ENCODE peak calls at places on chromosome 15, in four cellular contexts. One of them, this sample, is unnamed.
A peak's percentile ranks its signal among the peaks of the same experiment; 100 is the strongest.

GRCh38 chr15:64617727-64618126 is 157.3 kb downstream of the ZNF609 start:
- DNase-seq in CD4-positive, alpha-beta T cell: no peak
- DNase-seq in right cardiac atrium: no peak
- DNase-seq in psoas muscle: no peak
- DNase-seq in this sample: no peak

GRCh38 chr15:90265271-90266060 is at the start of gene NGRN:
- DNase-seq in psoas muscle: peak; percentile 95
- DNase-seq in CD4-positive, alpha-beta T cell: peak; percentile 90
- DNase-seq in right cardiac atrium: peak; percentile 96
- DNase-seq in this sample: peak; percentile 95

GRCh38 chr15:39417351-39417750 is 163.5 kb upstream of the THBS1 start:
- DNase-seq in CD4-positive, alpha-beta T cell: no peak
- DNase-seq in psoas muscle: no peak
- DNase-seq in right cardiac atrium: no peak
- DNase-seq in this sample: no peak

GRCh38 chr15:90869601-90870353 is 1.4 kb downstream of the FURIN start:
- DNase-seq in CD4-positive, alpha-beta T cell: no peak
- DNase-seq in right cardiac atrium: peak; percentile 93
- DNase-seq in psoas muscle: peak; percentile 84
- DNase-seq in this sample: no peak

GRCh38 chr15:43133429-43134156 is at the start of gene TMEM62:
- DNase-seq in psoas muscle: peak; percentile 88
- DNase-seq in CD4-positive, alpha-beta T cell: peak; percentile 26
- DNase-seq in right cardiac atrium: peak; percentile 93
- DNase-seq in this sample: peak; percentile 95

GRCh38 chr15:32855942-32856341 is 138.1 kb downstream of the GREM1 start:
- DNase-seq in right cardiac atrium: no peak
- DNase-seq in CD4-positive, alpha-beta T cell: no peak
- DNase-seq in psoas muscle: no peak
- DNase-seq in this sample: no peak

GRCh38 chr15:50814634-50815033 is 49.1 kb upstream of the SPPL2A start:
- DNase-seq in CD4-positive, alpha-beta T cell: no peak
- DNase-seq in right cardiac atrium: no peak
- DNase-seq in psoas muscle: no peak
- DNase-seq in this sample: no peak

GRCh38 chr15:45333550-45333949 is 44.8 kb downstream of the GATM start:
- DNase-seq in CD4-positive, alpha-beta T cell: no peak
- DNase-seq in right cardiac atrium: peak; percentile 70
- DNase-seq in psoas muscle: peak; percentile 70
- DNase-seq in this sample: no peak

GRCh38 chr15:66730168-66731014 is 28.4 kb downstream of the SMAD6 start:
- DNase-seq in psoas muscle: no peak
- DNase-seq in right cardiac atrium: peak; percentile 24
- DNase-seq in CD4-positive, alpha-beta T cell: no peak
- DNase-seq in this sample: no peak

GRCh38 chr15:79778378-79778990 is 118.3 kb downstream of the MTHFS start:
- DNase-seq in psoas muscle: no peak
- DNase-seq in right cardiac atrium: no peak
- DNase-seq in CD4-positive, alpha-beta T cell: no peak
- DNase-seq in this sample: no peak

GRCh38 chr15:98451268-98451667 is 197.1 kb upstream of the IGF1R start:
- DNase-seq in right cardiac atrium: no peak
- DNase-seq in psoas muscle: no peak
- DNase-seq in CD4-positive, alpha-beta T cell: no peak
- DNase-seq in this sample: no peak

GRCh38 chr15:34851751-34852150 is 56.4 kb upstream of the ACTC1 start:
- DNase-seq in CD4-positive, alpha-beta T cell: no peak
- DNase-seq in psoas muscle: no peak
- DNase-seq in right cardiac atrium: no peak
- DNase-seq in this sample: no peak
- H3K9me3 ChIP-seq in CD4-positive, alpha-beta T cell: no peaks in the 10 kb centered on the region
- H3K9me3 ChIP-seq in psoas muscle: no peaks in the 10 kb centered on the region
- H3K9me3 ChIP-seq in right cardiac atrium: no peaks in the 10 kb centered on the region
- H3K9me3 ChIP-seq in this sample: no peaks in the 10 kb centered on the region

DNA sequence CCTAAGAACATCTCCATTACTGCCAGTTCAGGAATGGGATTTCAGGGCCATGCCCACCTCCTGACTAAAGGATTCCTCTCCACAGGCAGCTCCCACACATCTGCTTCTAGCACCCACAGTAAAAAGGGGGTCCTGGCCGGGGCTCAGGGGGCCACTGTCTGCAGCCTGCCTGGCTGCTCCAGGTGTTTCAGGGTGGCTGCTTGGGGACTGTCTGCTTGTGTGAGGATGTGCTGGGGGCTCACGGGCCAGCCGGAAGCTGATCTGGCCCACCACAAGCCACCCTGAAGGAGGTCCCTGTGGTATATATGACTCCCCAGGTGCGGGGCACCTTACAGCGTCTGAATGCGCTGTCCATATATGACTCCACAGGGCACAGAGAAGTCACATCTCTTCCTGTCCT is 135.4 kb downstream of the NSMCE3 start:
- DNase-seq in CD4-positive, alpha-beta T cell: no peak
- DNase-seq in right cardiac atrium: no peak
- DNase-seq in psoas muscle: no peak
- DNase-seq in this sample: no peak
- H3K9me3 ChIP-seq in CD4-positive, alpha-beta T cell: no peaks in the 10 kb centered on the region
- H3K9me3 ChIP-seq in right cardiac atrium: no peaks in the 10 kb centered on the region
- H3K9me3 ChIP-seq in psoas muscle: no peaks in the 10 kb centered on the region
- H3K9me3 ChIP-seq in this sample: no peaks in the 10 kb centered on the region

DNA sequence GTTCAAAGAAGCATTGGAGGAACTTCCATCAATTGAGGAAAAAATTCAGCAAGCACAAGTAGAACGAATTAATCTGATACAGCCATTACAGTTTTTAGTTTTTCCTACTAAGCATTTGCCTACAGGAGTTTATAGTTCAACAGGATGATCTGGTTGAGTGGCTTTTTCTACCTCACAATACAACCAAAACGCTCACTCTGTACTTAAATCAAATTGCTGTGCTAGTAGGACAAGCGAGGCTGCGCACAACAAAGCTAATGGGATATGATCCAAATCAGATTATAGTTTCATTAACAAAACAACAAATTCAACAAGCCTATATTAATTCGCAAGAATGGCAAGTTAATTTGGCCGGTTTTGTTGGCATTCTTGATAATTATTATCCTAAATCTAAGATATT is 44.2 kb downstream of the ETFA start:
- DNase-seq in CD4-positive, alpha-beta T cell: no peak
- DNase-seq in right cardiac atrium: no peak
- DNase-seq in psoas muscle: no peak
- DNase-seq in this sample: no peak
- H3K9me3 ChIP-seq in CD4-positive, alpha-beta T cell: peaks cover 41% of the 10 kb centered on the region
- H3K9me3 ChIP-seq in right cardiac atrium: no peaks in the 10 kb centered on the region
- H3K9me3 ChIP-seq in psoas muscle: peaks cover 10% of the 10 kb centered on the region
- H3K9me3 ChIP-seq in this sample: no peaks in the 10 kb centered on the region

DNA sequence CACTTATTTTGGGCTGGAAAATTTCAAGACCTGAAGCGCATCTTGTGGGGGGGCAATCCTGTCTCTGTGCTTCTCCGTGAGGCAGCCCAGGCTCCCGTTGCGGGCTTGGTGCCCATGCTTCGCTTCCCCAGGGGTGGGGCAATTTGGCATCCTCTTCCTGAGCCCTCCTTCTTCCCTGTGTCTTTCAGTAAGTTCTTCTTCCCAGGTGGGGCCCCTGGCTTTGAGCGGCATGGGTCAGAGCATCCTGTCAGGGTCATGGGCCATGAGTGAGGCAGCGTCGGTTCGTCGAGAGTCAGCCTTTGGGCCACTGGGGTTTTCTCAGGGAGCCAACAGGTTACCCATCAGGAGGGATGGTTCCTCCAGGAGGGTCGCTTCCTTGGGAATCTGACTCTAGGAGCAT is 200.7 kb downstream of the UBE3A start:
- DNase-seq in right cardiac atrium: peak; percentile 6
- DNase-seq in CD4-positive, alpha-beta T cell: no peak
- DNase-seq in psoas muscle: peak; percentile 25
- DNase-seq in this sample: no peak
- H3K9me3 ChIP-seq in right cardiac atrium: no peaks in the 10 kb centered on the region
- H3K9me3 ChIP-seq in CD4-positive, alpha-beta T cell: no peaks in the 10 kb centered on the region
- H3K9me3 ChIP-seq in psoas muscle: no peaks in the 10 kb centered on the region
- H3K9me3 ChIP-seq in this sample: no peaks in the 10 kb centered on the region

GRCh38 chr15:68818088-68818670 is 2.5 kb downstream of the ANP32A start:
- DNase-seq in right cardiac atrium: peak; percentile 89
- DNase-seq in CD4-positive, alpha-beta T cell: peak; percentile 49
- DNase-seq in psoas muscle: peak; percentile 85
- DNase-seq in this sample: peak; percentile 57

GRCh38 chr15:68816158-68816557 is 4.5 kb downstream of the ANP32A start:
- DNase-seq in psoas muscle: no peak
- DNase-seq in right cardiac atrium: no peak
- DNase-seq in CD4-positive, alpha-beta T cell: no peak
- DNase-seq in this sample: no peak

GRCh38 chr15:68815598-68815997 is 5.1 kb downstream of the ANP32A start:
- DNase-seq in psoas muscle: no peak
- DNase-seq in right cardiac atrium: no peak
- DNase-seq in CD4-positive, alpha-beta T cell: no peak
- DNase-seq in this sample: no peak

GRCh38 chr15:68817304-68818087 is 3.2 kb downstream of the ANP32A start:
- DNase-seq in psoas muscle: peak; percentile 85
- DNase-seq in right cardiac atrium: peak; percentile 90
- DNase-seq in CD4-positive, alpha-beta T cell: peak; percentile 61
- DNase-seq in this sample: peak; percentile 84

DNA sequence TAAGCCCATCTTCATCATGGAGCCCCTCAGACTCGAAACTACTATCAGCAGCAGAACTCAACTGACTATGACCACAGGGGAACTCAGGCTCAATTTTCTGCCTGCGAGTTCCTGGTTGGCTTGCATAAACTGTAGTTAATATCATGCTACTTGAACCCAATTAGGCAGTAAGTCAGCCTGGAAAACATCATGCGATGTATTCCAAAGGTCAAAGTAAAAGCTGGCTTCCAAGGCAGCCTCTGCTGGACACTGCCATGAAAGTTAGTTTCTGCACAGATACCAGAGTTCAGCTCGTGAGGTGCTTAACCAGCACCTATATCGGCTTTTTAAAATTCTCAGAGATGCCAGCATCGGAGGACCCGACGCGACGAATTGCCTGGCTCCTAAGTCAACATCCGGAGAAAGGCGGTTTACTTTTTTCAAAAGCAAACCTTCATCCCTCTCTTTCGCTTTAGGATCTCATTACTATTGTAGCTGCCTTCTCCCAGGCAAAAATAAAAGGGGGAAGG is 3.8 kb downstream of the ANP32A start:
- DNase-seq in psoas muscle: no peak
- DNase-seq in right cardiac atrium: peak; percentile 50
- DNase-seq in CD4-positive, alpha-beta T cell: no peak
- DNase-seq in this sample: no peak
- H3K9me3 ChIP-seq in psoas muscle: no peaks in the 10 kb centered on the region
- H3K9me3 ChIP-seq in right cardiac atrium: no peaks in the 10 kb centered on the region
- H3K9me3 ChIP-seq in CD4-positive, alpha-beta T cell: no peaks in the 10 kb centered on the region
- H3K9me3 ChIP-seq in this sample: no peaks in the 10 kb centered on the region

DNA sequence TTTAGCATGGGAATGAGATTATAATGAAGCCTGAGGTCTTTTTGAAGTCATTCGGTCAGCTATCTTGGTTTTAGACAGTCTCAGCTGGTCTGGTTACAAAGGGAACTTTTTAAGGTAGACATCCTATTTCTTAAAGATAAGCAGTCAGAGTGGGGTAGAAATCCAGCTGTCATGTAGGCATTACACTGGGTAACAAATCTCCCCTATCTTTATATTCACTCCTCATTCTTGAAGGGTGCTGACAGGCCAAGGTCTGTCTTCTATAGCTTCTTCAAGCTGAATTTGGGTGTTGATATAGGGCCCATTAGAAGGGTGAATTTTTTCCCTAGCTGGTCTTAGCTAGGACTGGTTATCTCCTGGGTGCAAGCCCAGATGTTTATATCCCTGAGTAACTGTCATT is 21.2 kb upstream of the NDN start:
- DNase-seq in CD4-positive, alpha-beta T cell: no peak
- DNase-seq in psoas muscle: no peak
- DNase-seq in right cardiac atrium: no peak
- DNase-seq in this sample: no peak
- H3K9me3 ChIP-seq in CD4-positive, alpha-beta T cell: no peaks in the 10 kb centered on the region
- H3K9me3 ChIP-seq in psoas muscle: no peaks in the 10 kb centered on the region
- H3K9me3 ChIP-seq in right cardiac atrium: no peaks in the 10 kb centered on the region
- H3K9me3 ChIP-seq in this sample: no peaks in the 10 kb centered on the region

GRCh38 chr15:27361418-27361817 is 390.4 kb downstream of the GABRG3 start:
- DNase-seq in psoas muscle: no peak
- DNase-seq in CD4-positive, alpha-beta T cell: no peak
- DNase-seq in right cardiac atrium: no peak
- DNase-seq in this sample: no peak

GRCh38 chr15:27353837-27354236 is 382.9 kb downstream of the GABRG3 start:
- DNase-seq in psoas muscle: no peak
- DNase-seq in right cardiac atrium: no peak
- DNase-seq in CD4-positive, alpha-beta T cell: no peak
- DNase-seq in this sample: no peak

GRCh38 chr15:27359586-27359985 is 388.6 kb downstream of the GABRG3 start:
- DNase-seq in CD4-positive, alpha-beta T cell: no peak
- DNase-seq in right cardiac atrium: no peak
- DNase-seq in psoas muscle: no peak
- DNase-seq in this sample: no peak

GRCh38 chr15:27358751-27359434 is 387.9 kb downstream of the GABRG3 start:
- DNase-seq in CD4-positive, alpha-beta T cell: no peak
- DNase-seq in psoas muscle: no peak
- DNase-seq in right cardiac atrium: peak; percentile 69
- DNase-seq in this sample: peak; percentile 29
- H3K9me3 ChIP-seq in CD4-positive, alpha-beta T cell: no peaks in the 10 kb centered on the region
- H3K9me3 ChIP-seq in psoas muscle: no peaks in the 10 kb centered on the region
- H3K9me3 ChIP-seq in right cardiac atrium: no peaks in the 10 kb centered on the region
- H3K9me3 ChIP-seq in this sample: no peaks in the 10 kb centered on the region

GRCh38 chr15:24917431-24917830 is 37.4 kb upstream of the SNRPN start:
- DNase-seq in psoas muscle: no peak
- DNase-seq in CD4-positive, alpha-beta T cell: no peak
- DNase-seq in right cardiac atrium: no peak
- DNase-seq in this sample: no peak

GRCh38 chr15:24919446-24919845 is 35.3 kb upstream of the SNRPN start:
- DNase-seq in CD4-positive, alpha-beta T cell: no peak
- DNase-seq in psoas muscle: no peak
- DNase-seq in right cardiac atrium: no peak
- DNase-seq in this sample: no peak

DNA sequence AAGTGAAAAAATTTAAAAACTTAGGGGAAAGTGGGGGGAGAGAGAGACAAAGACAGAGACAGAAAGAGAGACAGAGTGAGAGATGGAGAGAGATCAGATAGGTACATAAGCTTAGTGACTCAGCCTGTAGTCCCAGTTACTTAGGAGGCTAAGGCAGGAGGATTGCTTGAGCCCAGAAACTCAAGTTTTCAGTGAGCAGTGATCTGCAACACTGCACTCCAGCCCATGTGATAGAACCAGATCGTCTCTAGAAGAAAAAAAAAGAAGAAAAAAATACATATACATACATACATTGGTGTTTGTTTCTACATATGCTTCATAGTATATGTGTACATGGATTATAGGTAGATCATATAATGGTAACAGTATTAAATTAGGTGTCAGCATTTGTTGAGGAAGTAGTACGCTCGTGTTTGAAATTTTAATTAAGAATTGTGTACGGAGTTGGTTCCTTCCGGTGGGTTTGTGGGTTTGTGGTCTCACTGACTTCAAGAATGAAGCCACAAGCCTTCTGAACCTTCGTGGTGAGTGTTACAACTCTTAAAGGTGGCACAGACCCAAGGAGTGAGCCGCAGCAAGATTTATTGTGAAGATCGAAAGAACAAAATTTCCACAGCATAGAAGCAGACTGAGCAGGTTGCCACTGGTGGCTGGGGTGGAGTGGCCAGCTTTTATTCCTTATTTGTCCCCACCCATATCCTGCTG is 38.3 kb upstream of the SNRPN start:
- DNase-seq in psoas muscle: no peak
- DNase-seq in right cardiac atrium: no peak
- DNase-seq in CD4-positive, alpha-beta T cell: no peak
- DNase-seq in this sample: peak; percentile 26
- H3K9me3 ChIP-seq in psoas muscle: no peaks in the 10 kb centered on the region
- H3K9me3 ChIP-seq in right cardiac atrium: no peaks in the 10 kb centered on the region
- H3K9me3 ChIP-seq in CD4-positive, alpha-beta T cell: peaks cover 11% of the 10 kb centered on the region
- H3K9me3 ChIP-seq in this sample: no peaks in the 10 kb centered on the region

GRCh38 chr15:56227780-56228179 is 15.9 kb downstream of the RFX7 start:
- DNase-seq in right cardiac atrium: no peak
- DNase-seq in psoas muscle: no peak
- DNase-seq in CD4-positive, alpha-beta T cell: no peak
- DNase-seq in this sample: no peak
- H3K9me3 ChIP-seq in right cardiac atrium: peaks cover 6% of the 10 kb centered on the region
- H3K9me3 ChIP-seq in psoas muscle: peaks cover 34% of the 10 kb centered on the region
- H3K9me3 ChIP-seq in CD4-positive, alpha-beta T cell: peaks cover 56% of the 10 kb centered on the region
- H3K9me3 ChIP-seq in this sample: no peaks in the 10 kb centered on the region

This sample was measured in MM.1S.